ENCODE peak calls at places on chromosomes 16 and 17, in six cellular contexts. I, S, A, U, Q and K are unnamed samples.

GRCh38 chr16:17397499-17397891 is 73.3 kb downstream of the XYLT1 start:
- DNase-seq in I (no peak), S (no peak), A (no peak), U (no peak), Q (no peak), K (no peak)

GRCh38 chr17:59830007-59830630 is 62.6 kb downstream of the TUBD1 start:
- DNase-seq in I (no peak), S (no peak), A (no peak), U (no peak), Q (no peak), K (no peak)

GRCh38 chr17:10197721-10198508 is 491 bp downstream of the GAS7 start:
- DNase-seq in I (no peak), S (no peak), A (no peak), U (peak), Q (no peak), K (no peak)

GRCh38 chr17:35795007-35795870 is at the start of gene MMP28:
- DNase-seq in I (no peak), S (no peak), A (peak), U (peak), Q (peak), K (no peak)

GRCh38 chr17:3667366-3668278 is 756 bp downstream of the TAX1BP3 start:
- DNase-seq in I (no peak), S (no peak), A (no peak), U (peak), Q (no peak), K (peak)

GRCh38 chr16:78925071-78925714 is 675.3 kb downstream of the MAF start:
- DNase-seq in I (no peak), S (no peak), A (no peak), U (peak), Q (no peak), K (no peak)

GRCh38 chr17:80030730-80031410 is 4.8 kb downstream of the TBC1D16 start:
- DNase-seq in I (no peak), S (no peak), A (no peak), U (no peak), Q (no peak), K (no peak)

GRCh38 chr16:48194828-48195566 is 39.2 kb upstream of the ABCC12 start:
- DNase-seq in I (no peak), S (no peak), A (no peak), U (no peak), Q (no peak), K (no peak)

GRCh38 chr17:2190014-2190413 is 113.6 kb downstream of the SMG6 start:
- DNase-seq in I (no peak), S (no peak), A (no peak), U (no peak), Q (no peak), K (peak)

GRCh38 chr17:49987681-49988441 is 7.2 kb downstream of the DLX3 start:
- DNase-seq in I (no peak), S (no peak), A (no peak), U (no peak), Q (no peak), K (no peak)

GRCh38 chr17:28841901-28842281 is 699 bp downstream of the FAM222B start:
- DNase-seq in I (no peak), S (no peak), A (no peak), U (no peak), Q (no peak), K (no peak)